ENCODE peak calls at places on chromosomes 13 and 19, in five cellular contexts. F is K562, J is IMR-90, L is SK-N-SH, V is A549. C is an unnamed sample.
A peak's percentile ranks its signal among the peaks of the same experiment; 100 is the strongest.

GRCh38 chr19:41159861-41160260 is 33.2 kb upstream of the CYP2S1 start:
- DNase-seq in V (peak; percentile 64), J (no peak), F (no peak), L (no peak), C (no peak)

GRCh38 chr19:54168174-54168917 is 4.6 kb downstream of the TMC4 start:
- DNase-seq in V (peak; percentile 92), F (peak; percentile 94), L (peak; percentile 97), J (peak; percentile 73), C (no peak)

GRCh38 chr13:44384778-44385177 is 11.2 kb downstream of the SERP2 start:
- DNase-seq in L (no peak), V (no peak), J (no peak), F (no peak), C (no peak)

GRCh38 chr13:90868321-90868920 is 479.1 kb upstream of the MIR17HG start:
- DNase-seq in L (no peak), F (peak; percentile 66), V (peak; percentile 16), J (peak; percentile 11), C (no peak)

GRCh38 chr19:50496189-50497029 is 14.6 kb downstream of the JOSD2 start:
- DNase-seq in L (peak; percentile 69), V (peak; percentile 67), F (no peak), J (no peak), C (no peak)

GRCh38 chr19:55667958-55668357 is 7.1 kb upstream of the EPN1 start:
- DNase-seq in J (no peak), F (no peak), L (no peak), V (no peak), C (no peak)

GRCh38 chr13:72970301-72970880 is 88.4 kb upstream of the KLF5 start:
- DNase-seq in V (no peak), F (no peak), J (no peak), L (no peak), C (no peak)

GRCh38 chr19:54209058-54209747 is 8.5 kb downstream of the RPS9 start:
- DNase-seq in V (peak; percentile 52), L (peak; percentile 62), J (no peak), F (peak; percentile 44), C (no peak)

GRCh38 chr19:23957660-23958281 is 43.1 kb downstream of the ZNF726 start:
- DNase-seq in J (peak; percentile 82), L (no peak), F (no peak), V (peak; percentile 11), C (no peak)

DNA sequence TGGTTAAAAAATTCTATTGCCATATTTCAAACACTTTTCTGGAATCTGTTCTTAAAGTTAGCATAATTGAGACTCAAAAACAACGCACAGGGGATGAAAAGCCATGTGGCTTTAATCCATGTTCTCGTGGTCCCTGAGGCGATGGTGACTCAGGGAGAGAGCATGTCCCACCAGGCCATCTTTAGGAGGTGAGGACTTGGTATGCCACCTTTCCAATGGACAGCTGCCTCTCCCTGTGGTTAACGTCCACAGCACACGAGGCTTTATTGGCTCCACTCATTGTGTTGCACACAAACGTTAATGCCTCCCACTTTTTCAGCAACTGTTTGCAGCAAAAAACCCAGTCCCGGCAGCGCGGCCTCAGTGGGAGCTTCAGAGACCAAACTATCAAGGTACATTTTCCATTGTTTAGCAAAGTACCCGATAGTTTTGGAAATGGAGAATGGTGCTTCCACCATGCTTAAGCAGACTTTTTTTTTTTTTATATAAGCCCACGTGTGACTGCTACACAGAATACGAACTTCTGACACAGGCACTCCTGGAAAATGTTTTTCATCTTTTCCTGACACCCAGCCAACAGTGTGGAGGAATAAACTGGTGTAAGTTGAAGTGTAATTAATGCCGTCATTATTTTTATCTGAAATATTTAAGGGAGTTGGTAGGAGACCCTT is 51.2 kb downstream of the EFNB2 start:
- DNase-seq in L (no peak), V (no peak), J (no peak), F (no peak), C (no peak)
- TF ChIP-seq RFX5 in L (no peak), V (no peak), J (no peak), F (no peak), C (no peak)

GRCh38 chr13:20521388-20521787 is 4.3 kb downstream of the CRYL1 start:
- DNase-seq in L (no peak), V (no peak), F (no peak), J (no peak), C (no peak)
- TF ChIP-seq RFX5 in L (no peak), V (no peak), F (no peak), J (no peak), C (no peak)

GRCh38 chr13:110294146-110294545 is 12.8 kb downstream of the COL4A1 start:
- DNase-seq in J (no peak), F (no peak), L (no peak), V (no peak), C (no peak)
- TF ChIP-seq RFX5 in J (no peak), F (no peak), L (no peak), V (no peak), C (no peak)

DNA sequence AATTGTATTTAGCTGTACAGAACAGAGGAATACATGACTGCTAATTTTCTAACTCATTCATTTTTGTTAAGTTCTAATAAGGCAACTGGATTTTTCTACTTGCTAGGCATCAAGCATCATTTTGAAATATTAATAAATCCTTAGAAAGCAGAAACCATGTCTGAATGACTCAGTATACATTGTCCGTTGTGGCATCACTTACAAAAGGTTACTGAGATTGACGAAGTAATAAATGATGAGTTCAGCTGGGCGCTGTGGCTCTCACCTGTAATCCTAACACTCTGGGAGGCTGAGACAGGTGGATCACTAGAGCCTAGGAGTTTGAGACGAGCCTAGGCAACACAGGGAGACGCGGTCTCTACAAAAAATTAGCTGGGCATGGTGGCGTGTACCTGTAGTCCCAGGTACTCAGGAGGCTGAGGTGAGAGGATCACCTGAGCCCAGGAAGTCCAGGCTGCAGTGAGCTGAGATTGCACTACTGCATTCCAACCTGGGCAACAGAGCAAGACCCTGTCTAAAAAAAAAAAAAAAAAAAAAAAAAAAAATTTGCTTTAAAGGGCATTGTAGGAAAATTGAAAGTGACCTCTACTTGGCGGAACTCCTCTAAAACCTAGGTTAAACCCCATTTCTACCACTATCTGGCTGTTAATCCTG is 36.6 kb downstream of the LHFPL6 start:
- DNase-seq in L (no peak), V (no peak), F (no peak), J (no peak), C (no peak)
- TF ChIP-seq RFX5 in L (no peak), V (no peak), F (no peak), J (no peak), C (no peak)

DNA sequence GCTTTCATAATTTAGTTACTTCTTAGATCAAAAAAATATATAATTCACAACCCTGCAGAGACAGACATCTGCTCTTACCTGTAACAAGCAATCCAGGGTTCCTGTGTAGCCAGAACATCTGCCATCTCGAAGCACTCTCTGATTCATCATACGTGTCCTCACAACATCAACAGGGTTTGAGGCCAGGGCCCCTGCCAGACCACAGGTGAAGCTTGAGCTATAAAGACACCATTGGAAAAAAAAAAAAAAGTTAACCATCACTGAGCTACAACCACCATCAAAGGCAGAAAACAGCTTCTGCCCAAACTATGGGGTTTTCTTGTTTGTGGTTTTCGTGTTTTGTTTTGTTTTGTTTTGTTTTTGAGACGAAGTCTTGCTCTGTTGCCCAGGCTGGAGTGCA is 19.3 kb downstream of the SLC25A30 start:
- DNase-seq in F (no peak), L (no peak), J (no peak), V (no peak), C (no peak)
- TF ChIP-seq RFX5 in F (no peak), L (no peak), J (no peak), V (no peak), C (no peak)

GRCh38 chr19:772730-773436 is 22.0 kb downstream of the MISP start:
- DNase-seq in V (peak; percentile 48), L (no peak), F (no peak), J (no peak), C (no peak)

GRCh38 chr19:769610-770009 is 18.7 kb downstream of the MISP start:
- DNase-seq in J (no peak), F (no peak), L (no peak), V (no peak), C (no peak)

GRCh38 chr19:768424-768823 is 17.5 kb downstream of the MISP start:
- DNase-seq in J (peak; percentile 83), V (peak; percentile 70), F (no peak), L (no peak), C (no peak)

GRCh38 chr19:772043-772442 is 21.1 kb downstream of the MISP start:
- DNase-seq in F (no peak), V (no peak), J (no peak), L (no peak), C (no peak)

GRCh38 chr19:771332-771785 is 20.4 kb downstream of the MISP start:
- DNase-seq in J (peak; percentile 43), F (peak; percentile 84), L (peak; percentile 80), V (peak; percentile 81), C (no peak)
- TF ChIP-seq RFX5 in J (no peak), F (no peak), L (no peak), V (no peak), C (no peak)

DNA sequence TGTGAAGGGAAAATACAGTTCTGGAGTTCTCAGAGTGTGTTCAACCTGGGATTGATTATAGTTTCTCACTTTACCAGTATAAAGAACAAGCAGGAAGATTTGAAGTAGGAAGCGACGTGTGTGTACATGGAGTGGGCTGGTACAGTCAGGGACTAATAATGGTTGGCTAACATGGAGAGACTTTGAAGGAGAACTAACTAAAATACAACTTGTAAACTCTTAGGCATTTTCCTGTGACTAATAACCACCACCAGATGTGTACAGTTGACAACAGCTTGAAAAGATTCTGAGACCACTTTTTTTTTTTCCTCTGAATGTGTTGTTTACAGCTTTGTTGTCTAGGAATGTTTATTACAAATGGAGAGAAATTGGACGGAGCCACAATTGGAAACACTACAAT is 58.3 kb downstream of the POSTN start:
- DNase-seq in J (peak; percentile 89), F (no peak), V (no peak), L (no peak), C (no peak)
- TF ChIP-seq RFX5 in J (no peak), F (no peak), V (no peak), L (no peak), C (no peak)

DNA sequence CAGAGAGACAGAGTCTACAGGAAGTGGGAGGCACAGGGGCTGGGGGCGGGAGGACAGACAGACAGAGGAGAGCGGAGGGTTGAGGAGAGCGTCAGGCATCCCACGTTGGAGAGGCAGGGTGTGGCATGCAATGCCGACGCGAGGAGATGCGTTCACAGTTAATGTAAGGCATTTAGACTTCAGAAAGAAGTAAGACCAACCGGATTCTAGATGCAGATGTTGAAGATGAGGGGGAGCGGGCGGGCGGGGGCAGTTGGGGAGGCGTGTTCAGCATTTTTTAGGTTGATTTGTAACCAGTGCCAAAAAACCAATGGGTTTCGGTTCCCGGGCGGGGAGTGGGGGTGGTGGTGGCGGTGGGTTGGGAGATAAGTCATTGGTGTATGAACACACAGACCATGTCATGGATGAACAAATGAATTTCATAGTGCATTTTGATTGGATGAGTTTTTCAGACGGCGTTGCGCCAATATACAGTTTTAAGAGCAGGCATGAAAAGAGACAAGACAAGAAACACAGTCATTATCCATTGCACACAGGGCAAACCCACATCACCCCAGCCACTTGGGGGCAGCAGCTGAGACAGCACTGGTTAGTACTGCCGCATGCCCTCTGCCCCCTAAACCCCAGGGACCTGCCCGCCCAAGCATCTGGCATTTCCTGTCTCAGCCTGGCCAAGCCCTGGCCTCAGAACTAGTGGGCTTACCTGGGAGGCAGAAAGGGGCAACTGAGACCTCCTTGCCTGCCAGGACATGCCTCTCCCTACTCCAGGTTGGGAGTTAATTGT is 91.3 kb downstream of the IER2 start:
- DNase-seq in V (no peak), L (no peak), F (no peak), J (no peak), C (no peak)
- TF ChIP-seq RFX5 in V (no peak), L (no peak), F (no peak), J (no peak), C (no peak)

DNA sequence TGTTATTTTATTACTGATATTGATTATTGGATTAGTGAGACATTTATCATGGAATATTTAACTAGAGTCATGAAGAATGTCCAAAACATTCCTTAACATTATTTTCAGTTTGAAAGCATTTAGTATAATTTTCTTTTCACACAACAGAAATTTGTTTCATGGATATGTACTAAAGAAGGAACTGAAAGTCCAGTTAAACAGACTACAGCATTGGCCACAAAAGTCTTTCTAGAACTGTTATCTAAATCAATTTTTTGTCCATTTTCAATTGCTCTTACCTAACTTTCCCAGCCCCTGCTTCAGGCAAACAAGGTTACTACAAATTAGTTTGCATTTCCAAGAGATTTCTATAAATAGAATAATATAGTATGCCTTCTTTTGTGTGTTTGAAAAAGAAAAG is 1018.0 kb upstream of the PCDH20 start:
- DNase-seq in J (no peak), L (no peak), V (no peak), F (no peak), C (no peak)
- TF ChIP-seq RFX5 in J (no peak), L (no peak), V (no peak), F (no peak), C (no peak)

C was measured in GM12878.